ENCODE peak calls at places on chromosomes 11 and 22, in five cellular contexts. One of them, this sample, is unnamed. For H3K4me1, the result is how much of the 10 kb centered on the place peaks cover.

GRCh38 chr11:114162719-114163123 is 103.2 kb downstream of the ZBTB16 start:
- DNase-seq in spleen: no peak
- DNase-seq in A549: peak
- DNase-seq in testis: peak
- DNase-seq in heart left ventricle: peak
- DNase-seq in this sample: peak

GRCh38 chr22:24822471-24822870 is 16.5 kb downstream of the SGSM1 start:
- DNase-seq in testis: no peak
- DNase-seq in spleen: no peak
- DNase-seq in heart left ventricle: no peak
- DNase-seq in A549: no peak
- DNase-seq in this sample: peak

GRCh38 chr11:78109011-78109685 is 29.5 kb upstream of the NDUFC2 start:
- DNase-seq in A549: no peak
- DNase-seq in heart left ventricle: no peak
- DNase-seq in testis: no peak
- DNase-seq in spleen: no peak
- DNase-seq in this sample: no peak

GRCh38 chr11:26806209-26806608 is 84.3 kb upstream of the SLC5A12 start:
- DNase-seq in A549: no peak
- DNase-seq in testis: no peak
- DNase-seq in spleen: no peak
- DNase-seq in heart left ventricle: no peak
- DNase-seq in this sample: no peak

GRCh38 chr11:638616-639323 is 1.7 kb downstream of the DRD4 start:
- DNase-seq in spleen: no peak
- DNase-seq in testis: no peak
- DNase-seq in A549: no peak
- DNase-seq in heart left ventricle: no peak
- DNase-seq in this sample: no peak

GRCh38 chr11:2137202-2138071 is 1.8 kb downstream of the IGF2 start:
- DNase-seq in heart left ventricle: peak
- DNase-seq in spleen: no peak
- DNase-seq in A549: peak
- DNase-seq in testis: peak
- DNase-seq in this sample: peak

GRCh38 chr22:44256085-44256484 is 56.7 kb downstream of the SHISAL1 start:
- DNase-seq in heart left ventricle: no peak
- DNase-seq in spleen: no peak
- DNase-seq in testis: peak
- DNase-seq in A549: no peak
- DNase-seq in this sample: no peak

GRCh38 chr11:55707029-55707428 is 45.0 kb downstream of the OR4C6 start:
- DNase-seq in heart left ventricle: no peak
- DNase-seq in spleen: no peak
- DNase-seq in A549: peak
- DNase-seq in testis: no peak
- DNase-seq in this sample: no peak

GRCh38 chr11:35794850-35795249 is 132.3 kb downstream of the TRIM44 start:
- DNase-seq in spleen: no peak
- DNase-seq in heart left ventricle: no peak
- DNase-seq in A549: no peak
- DNase-seq in testis: no peak
- DNase-seq in this sample: no peak

GRCh38 chr11:27679136-27680015 is 20.9 kb downstream of the BDNF start:
- DNase-seq in spleen: no peak
- DNase-seq in heart left ventricle: no peak
- DNase-seq in A549: no peak
- DNase-seq in testis: no peak
- DNase-seq in this sample: no peak

GRCh38 chr11:115751244-115751643 is 247.0 kb upstream of the CADM1 start:
- DNase-seq in testis: no peak
- DNase-seq in heart left ventricle: no peak
- DNase-seq in A549: no peak
- DNase-seq in spleen: no peak
- DNase-seq in this sample: no peak

GRCh38 chr22:38700271-38700788 is 413 bp downstream of the JOSD1 start:
- DNase-seq in testis: no peak
- DNase-seq in A549: no peak
- DNase-seq in heart left ventricle: peak
- DNase-seq in spleen: peak
- DNase-seq in this sample: peak

GRCh38 chr11:46361283-46362145 is 14.3 kb downstream of the DGKZ start:
- DNase-seq in heart left ventricle: peak
- DNase-seq in A549: no peak
- DNase-seq in testis: peak
- DNase-seq in spleen: peak
- DNase-seq in this sample: no peak

GRCh38 chr11:94424011-94424410 is 22.8 kb upstream of the GPR83 start:
- DNase-seq in spleen: no peak
- DNase-seq in A549: no peak
- DNase-seq in testis: no peak
- DNase-seq in heart left ventricle: no peak
- DNase-seq in this sample: no peak

GRCh38 chr11:8055111-8055835 is 25.7 kb upstream of the TUB start:
- DNase-seq in A549: no peak
- DNase-seq in testis: peak
- DNase-seq in spleen: peak
- DNase-seq in heart left ventricle: no peak
- DNase-seq in this sample: no peak

GRCh38 chr11:111419641-111420327 is 40.7 kb upstream of the POU2AF1 start:
- DNase-seq in testis: peak
- DNase-seq in A549: no peak
- DNase-seq in spleen: peak
- DNase-seq in heart left ventricle: no peak
- DNase-seq in this sample: peak

GRCh38 chr11:47104337-47104950 is 72.2 kb downstream of the ARFGAP2 start:
- DNase-seq in spleen: no peak
- DNase-seq in heart left ventricle: no peak
- DNase-seq in A549: no peak
- DNase-seq in testis: no peak
- DNase-seq in this sample: no peak

GRCh38 chr11:107591098-107591445 is at the start of gene ELMOD1:
- DNase-seq in spleen: peak
- DNase-seq in heart left ventricle: peak
- DNase-seq in A549: peak
- DNase-seq in testis: peak
- DNase-seq in this sample: peak

GRCh38 chr11:18106688-18107087 is 806 bp upstream of the SAAL1 start:
- DNase-seq in heart left ventricle: no peak
- DNase-seq in testis: no peak
- DNase-seq in spleen: no peak
- DNase-seq in A549: no peak
- DNase-seq in this sample: no peak

GRCh38 chr11:87063982-87064381 is 26.2 kb downstream of the TMEM135 start:
- DNase-seq in testis: no peak
- DNase-seq in spleen: no peak
- DNase-seq in heart left ventricle: no peak
- DNase-seq in A549: no peak
- DNase-seq in this sample: no peak

GRCh38 chr22:46355369-46355995 is 20.0 kb downstream of the TRMU start:
- DNase-seq in A549: peak
- DNase-seq in testis: peak
- DNase-seq in heart left ventricle: peak
- DNase-seq in spleen: peak
- DNase-seq in this sample: peak

GRCh38 chr11:128251140-128251539 is 336.2 kb downstream of the ETS1 start:
- DNase-seq in testis: no peak
- DNase-seq in spleen: no peak
- DNase-seq in A549: no peak
- DNase-seq in heart left ventricle: no peak
- DNase-seq in this sample: no peak

GRCh38 chr11:34154059-34154875 is 48.8 kb downstream of the NAT10 start:
- DNase-seq in spleen: no peak
- DNase-seq in testis: no peak
- DNase-seq in heart left ventricle: no peak
- DNase-seq in A549: no peak
- DNase-seq in this sample: no peak

GRCh38 chr11:117212697-117213355 is 13.7 kb downstream of the TAGLN start:
- DNase-seq in testis: no peak
- DNase-seq in spleen: no peak
- DNase-seq in A549: no peak
- DNase-seq in heart left ventricle: no peak
- DNase-seq in this sample: no peak

GRCh38 chr11:118064956-118065355 is 11.9 kb upstream of the TMPRSS4 start:
- DNase-seq in spleen: peak
- DNase-seq in A549: no peak
- DNase-seq in testis: no peak
- DNase-seq in heart left ventricle: no peak
- DNase-seq in this sample: no peak

GRCh38 chr11:34963351-34963750 is 46.9 kb downstream of the PDHX start:
- DNase-seq in A549: no peak
- DNase-seq in spleen: no peak
- DNase-seq in testis: no peak
- DNase-seq in heart left ventricle: no peak
- DNase-seq in this sample: no peak

GRCh38 chr11:46112961-46113617 is 8.2 kb downstream of the PHF21A start:
- DNase-seq in heart left ventricle: peak
- DNase-seq in testis: peak
- DNase-seq in A549: peak
- DNase-seq in spleen: no peak
- DNase-seq in this sample: peak

GRCh38 chr11:133810766-133811165 is 34.5 kb downstream of the SPATA19 start:
- DNase-seq in testis: no peak
- DNase-seq in A549: no peak
- DNase-seq in heart left ventricle: no peak
- DNase-seq in spleen: no peak
- DNase-seq in this sample: no peak

GRCh38 chr22:46098525-46099475 is 51.5 kb upstream of the PPARA start:
- DNase-seq in testis: no peak
- DNase-seq in heart left ventricle: no peak
- DNase-seq in spleen: no peak
- DNase-seq in A549: no peak
- DNase-seq in this sample: no peak

GRCh38 chr11:59944761-59945160 is 6.5 kb downstream of the OOSP1 start:
- DNase-seq in testis: no peak
- DNase-seq in spleen: no peak
- DNase-seq in heart left ventricle: no peak
- DNase-seq in A549: no peak
- DNase-seq in this sample: no peak

GRCh38 chr11:12164061-12165014 is 53.9 kb downstream of the MICAL2 start:
- DNase-seq in spleen: no peak
- DNase-seq in heart left ventricle: no peak
- DNase-seq in testis: peak
- DNase-seq in A549: peak
- DNase-seq in this sample: no peak

GRCh38 chr11:17544181-17544622 is at the start of gene USH1C:
- DNase-seq in spleen: peak
- DNase-seq in testis: peak
- DNase-seq in A549: peak
- DNase-seq in heart left ventricle: no peak
- DNase-seq in this sample: peak

GRCh38 chr11:64084146-64084961 is 48.6 kb downstream of the FLRT1 start:
- DNase-seq in A549: no peak
- DNase-seq in heart left ventricle: no peak
- DNase-seq in spleen: no peak
- DNase-seq in testis: no peak
- DNase-seq in this sample: peak

DNA sequence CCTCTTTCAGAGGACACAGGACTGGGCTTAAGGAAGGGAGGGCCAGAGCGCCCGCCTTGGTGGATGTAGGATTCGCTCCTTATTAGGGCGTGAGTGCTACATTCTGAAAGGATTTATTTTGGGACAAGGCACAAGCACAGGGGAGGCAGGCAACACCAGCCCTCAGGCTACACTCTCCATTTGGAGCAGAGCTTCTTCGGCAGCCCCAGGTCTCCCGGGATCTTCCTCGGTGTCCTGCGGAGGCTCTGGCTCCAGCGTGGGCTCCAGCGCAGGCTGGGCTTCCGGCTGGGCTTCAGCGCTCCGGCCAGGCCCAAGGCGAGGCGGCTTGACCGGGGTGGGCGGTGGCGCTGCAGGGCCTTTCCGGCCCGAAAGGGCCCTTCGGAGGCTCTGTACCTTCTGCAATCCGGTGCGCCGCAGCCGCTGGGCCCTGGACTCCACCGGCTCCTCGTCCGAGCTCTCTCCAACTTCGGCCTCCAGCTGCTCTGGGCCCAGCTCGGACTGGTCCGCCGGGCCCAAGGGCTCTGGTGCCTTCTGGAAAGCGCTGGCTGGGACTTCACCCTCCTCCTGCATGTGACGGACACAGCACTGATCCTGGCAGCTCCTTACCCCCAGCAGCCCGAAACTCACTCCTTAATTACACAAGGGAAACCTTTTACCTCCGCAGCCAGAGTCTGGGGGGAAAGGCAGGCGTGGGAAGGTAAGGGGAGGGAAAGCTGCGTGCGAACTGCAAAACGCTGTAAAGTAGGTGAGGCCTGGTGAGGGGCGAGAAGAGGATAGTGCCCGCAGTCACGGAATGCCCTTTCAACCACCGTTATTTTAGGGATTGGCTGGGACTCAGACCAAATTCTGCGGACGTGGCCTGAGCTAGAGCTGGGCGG is 1.1 kb downstream of the CAVIN3 start:
- DNase-seq in spleen: peak
- DNase-seq in testis: peak
- DNase-seq in A549: peak
- DNase-seq in heart left ventricle: peak
- DNase-seq in this sample: peak
- TF ChIP-seq POLR2A in spleen: no peak
- TF ChIP-seq POLR2A in testis: peak
- TF ChIP-seq POLR2A in A549: no peak
- TF ChIP-seq POLR2A in heart left ventricle: peak
- TF ChIP-seq POLR2A in this sample: peak

GRCh38 chr11:67466962-67467771 is 1.9 kb downstream of the TMEM134 start:
- DNase-seq in testis: no peak
- DNase-seq in heart left ventricle: no peak
- DNase-seq in spleen: no peak
- DNase-seq in A549: no peak
- DNase-seq in this sample: no peak
- H3K4me1 ChIP-seq in testis: under half
- H3K4me1 ChIP-seq in heart left ventricle: under half
- H3K4me1 ChIP-seq in spleen: under half
- H3K4me1 ChIP-seq in A549: under half
- H3K4me1 ChIP-seq in this sample: half or more

GRCh38 chr11:72080326-72081183 is at the start of the genes LRRC51 and NUMA1:
- DNase-seq in testis: peak
- DNase-seq in spleen: peak
- DNase-seq in heart left ventricle: peak
- DNase-seq in A549: peak
- DNase-seq in this sample: peak
- TF ChIP-seq POLR2A in testis: no peak
- TF ChIP-seq POLR2A in spleen: no peak
- TF ChIP-seq POLR2A in heart left ventricle: peak
- TF ChIP-seq POLR2A in A549: peak
- TF ChIP-seq POLR2A in this sample: no peak

GRCh38 chr22:21585389-21585788 is 17.9 kb downstream of the UBE2L3 start:
- DNase-seq in testis: no peak
- DNase-seq in A549: no peak
- DNase-seq in heart left ventricle: no peak
- DNase-seq in spleen: no peak
- DNase-seq in this sample: no peak

GRCh38 chr22:21582801-21583740 is 15.6 kb downstream of the UBE2L3 start:
- DNase-seq in testis: no peak
- DNase-seq in A549: no peak
- DNase-seq in spleen: no peak
- DNase-seq in heart left ventricle: no peak
- DNase-seq in this sample: no peak

GRCh38 chr22:21573750-21574494 is 6.4 kb downstream of the UBE2L3 start:
- DNase-seq in spleen: no peak
- DNase-seq in heart left ventricle: no peak
- DNase-seq in A549: no peak
- DNase-seq in testis: no peak
- DNase-seq in this sample: no peak

GRCh38 chr22:21579474-21579851 is 11.9 kb downstream of the UBE2L3 start:
- DNase-seq in heart left ventricle: no peak
- DNase-seq in testis: no peak
- DNase-seq in spleen: no peak
- DNase-seq in A549: no peak
- DNase-seq in this sample: no peak
- H3K4me1 ChIP-seq in heart left ventricle: half or more
- H3K4me1 ChIP-seq in testis: under half
- H3K4me1 ChIP-seq in spleen: under half
- H3K4me1 ChIP-seq in A549: under half
- H3K4me1 ChIP-seq in this sample: half or more